ENCODE peak calls at places on chromosomes 16 and 17, in five cellular contexts. One of them, this sample, is unnamed.

GRCh38 chr17:63999680-64000531 is 1.8 kb downstream of the PRR29 start:
- DNase-seq in naive thymus-derived CD8-positive, alpha-beta T cell: no peak
- DNase-seq in stimulated activated CD4-positive, alpha-beta T cell treated with anti-CD3 and anti-CD28 coated beads, Interleukin-2, amount 100 ng/mL, for 48 hours: no peak
- DNase-seq in COR-L47: no peak
- DNase-seq in GDM1: no peak
- DNase-seq in this sample: no peak

GRCh38 chr16:1642148-1642547 is 30.0 kb downstream of the CRAMP1 start:
- DNase-seq in naive thymus-derived CD8-positive, alpha-beta T cell: no peak
- DNase-seq in stimulated activated CD4-positive, alpha-beta T cell treated with anti-CD3 and anti-CD28 coated beads, Interleukin-2, amount 100 ng/mL, for 48 hours: no peak
- DNase-seq in COR-L47: no peak
- DNase-seq in GDM1: no peak
- DNase-seq in this sample: no peak

GRCh38 chr17:64216385-64217248 is 46.4 kb downstream of the TEX2 start:
- DNase-seq in naive thymus-derived CD8-positive, alpha-beta T cell: no peak
- DNase-seq in stimulated activated CD4-positive, alpha-beta T cell treated with anti-CD3 and anti-CD28 coated beads, Interleukin-2, amount 100 ng/mL, for 48 hours: no peak
- DNase-seq in COR-L47: no peak
- DNase-seq in GDM1: no peak
- DNase-seq in this sample: no peak

GRCh38 chr17:42287305-42288077 is 807 bp upstream of the STAT5A start:
- DNase-seq in naive thymus-derived CD8-positive, alpha-beta T cell: no peak
- DNase-seq in stimulated activated CD4-positive, alpha-beta T cell treated with anti-CD3 and anti-CD28 coated beads, Interleukin-2, amount 100 ng/mL, for 48 hours: peak; percentile 33
- DNase-seq in COR-L47: no peak
- DNase-seq in GDM1: peak; percentile 60
- DNase-seq in this sample: peak; percentile 69

GRCh38 chr16:88854306-88855111 is 2.2 kb downstream of the GALNS start:
- DNase-seq in naive thymus-derived CD8-positive, alpha-beta T cell: peak; percentile 17
- DNase-seq in stimulated activated CD4-positive, alpha-beta T cell treated with anti-CD3 and anti-CD28 coated beads, Interleukin-2, amount 100 ng/mL, for 48 hours: no peak
- DNase-seq in COR-L47: no peak
- DNase-seq in GDM1: no peak
- DNase-seq in this sample: no peak

GRCh38 chr16:4317471-4318170 is 1.8 kb downstream of the GLIS2 start:
- DNase-seq in naive thymus-derived CD8-positive, alpha-beta T cell: no peak
- DNase-seq in stimulated activated CD4-positive, alpha-beta T cell treated with anti-CD3 and anti-CD28 coated beads, Interleukin-2, amount 100 ng/mL, for 48 hours: no peak
- DNase-seq in COR-L47: peak; percentile 29
- DNase-seq in GDM1: no peak
- DNase-seq in this sample: no peak

GRCh38 chr17:61149862-61150362 is 249.7 kb upstream of the TBX2 start:
- DNase-seq in naive thymus-derived CD8-positive, alpha-beta T cell: no peak
- DNase-seq in stimulated activated CD4-positive, alpha-beta T cell treated with anti-CD3 and anti-CD28 coated beads, Interleukin-2, amount 100 ng/mL, for 48 hours: no peak
- DNase-seq in COR-L47: no peak
- DNase-seq in GDM1: no peak
- DNase-seq in this sample: no peak

GRCh38 chr16:165539-166374 is at the start of gene HBM:
- DNase-seq in naive thymus-derived CD8-positive, alpha-beta T cell: no peak
- DNase-seq in stimulated activated CD4-positive, alpha-beta T cell treated with anti-CD3 and anti-CD28 coated beads, Interleukin-2, amount 100 ng/mL, for 48 hours: no peak
- DNase-seq in COR-L47: no peak
- DNase-seq in GDM1: no peak
- DNase-seq in this sample: no peak

GRCh38 chr17:41965694-41966375 is 760 bp upstream of the CNP start:
- DNase-seq in naive thymus-derived CD8-positive, alpha-beta T cell: peak; percentile 67
- DNase-seq in stimulated activated CD4-positive, alpha-beta T cell treated with anti-CD3 and anti-CD28 coated beads, Interleukin-2, amount 100 ng/mL, for 48 hours: peak; percentile 62
- DNase-seq in COR-L47: peak; percentile 94
- DNase-seq in GDM1: peak; percentile 23
- DNase-seq in this sample: peak; percentile 57

GRCh38 chr17:50297407-50297865 is 23.2 kb downstream of the TMEM92 start:
- DNase-seq in naive thymus-derived CD8-positive, alpha-beta T cell: peak; percentile 68
- DNase-seq in stimulated activated CD4-positive, alpha-beta T cell treated with anti-CD3 and anti-CD28 coated beads, Interleukin-2, amount 100 ng/mL, for 48 hours: peak; percentile 87
- DNase-seq in COR-L47: peak; percentile 60
- DNase-seq in GDM1: peak; percentile 67
- DNase-seq in this sample: peak; percentile 74

GRCh38 chr17:32907583-32907982 is 20.4 kb upstream of the TMEM98 start:
- DNase-seq in naive thymus-derived CD8-positive, alpha-beta T cell: no peak
- DNase-seq in stimulated activated CD4-positive, alpha-beta T cell treated with anti-CD3 and anti-CD28 coated beads, Interleukin-2, amount 100 ng/mL, for 48 hours: no peak
- DNase-seq in COR-L47: no peak
- DNase-seq in GDM1: no peak
- DNase-seq in this sample: no peak

GRCh38 chr17:3622977-3623594 is 13.0 kb downstream of the SHPK start:
- DNase-seq in naive thymus-derived CD8-positive, alpha-beta T cell: no peak
- DNase-seq in stimulated activated CD4-positive, alpha-beta T cell treated with anti-CD3 and anti-CD28 coated beads, Interleukin-2, amount 100 ng/mL, for 48 hours: no peak
- DNase-seq in COR-L47: no peak
- DNase-seq in GDM1: no peak
- DNase-seq in this sample: no peak

GRCh38 chr16:12225816-12226480 is 249.4 kb downstream of the SNX29 start:
- DNase-seq in naive thymus-derived CD8-positive, alpha-beta T cell: no peak
- DNase-seq in stimulated activated CD4-positive, alpha-beta T cell treated with anti-CD3 and anti-CD28 coated beads, Interleukin-2, amount 100 ng/mL, for 48 hours: no peak
- DNase-seq in COR-L47: no peak
- DNase-seq in GDM1: no peak
- DNase-seq in this sample: no peak

GRCh38 chr17:8118769-8119574 is 658 bp upstream of the ALOXE3 start:
- DNase-seq in naive thymus-derived CD8-positive, alpha-beta T cell: peak; percentile 79
- DNase-seq in stimulated activated CD4-positive, alpha-beta T cell treated with anti-CD3 and anti-CD28 coated beads, Interleukin-2, amount 100 ng/mL, for 48 hours: peak; percentile 80
- DNase-seq in COR-L47: peak; percentile 52
- DNase-seq in GDM1: peak; percentile 65
- DNase-seq in this sample: peak; percentile 38

GRCh38 chr16:3729161-3730112 is 12.1 kb upstream of the TRAP1 start:
- DNase-seq in naive thymus-derived CD8-positive, alpha-beta T cell: no peak
- DNase-seq in stimulated activated CD4-positive, alpha-beta T cell treated with anti-CD3 and anti-CD28 coated beads, Interleukin-2, amount 100 ng/mL, for 48 hours: no peak
- DNase-seq in COR-L47: no peak
- DNase-seq in GDM1: no peak
- DNase-seq in this sample: no peak

GRCh38 chr16:55138298-55138697 is 185.7 kb upstream of the IRX6 start:
- DNase-seq in naive thymus-derived CD8-positive, alpha-beta T cell: no peak
- DNase-seq in stimulated activated CD4-positive, alpha-beta T cell treated with anti-CD3 and anti-CD28 coated beads, Interleukin-2, amount 100 ng/mL, for 48 hours: no peak
- DNase-seq in COR-L47: no peak
- DNase-seq in GDM1: no peak
- DNase-seq in this sample: no peak

GRCh38 chr16:27322858-27323780 is 9.3 kb downstream of the IL4R start:
- DNase-seq in naive thymus-derived CD8-positive, alpha-beta T cell: no peak
- DNase-seq in stimulated activated CD4-positive, alpha-beta T cell treated with anti-CD3 and anti-CD28 coated beads, Interleukin-2, amount 100 ng/mL, for 48 hours: no peak
- DNase-seq in COR-L47: no peak
- DNase-seq in GDM1: no peak
- DNase-seq in this sample: no peak

GRCh38 chr17:43456661-43457361 is 27.0 kb upstream of the DHX8 start:
- DNase-seq in naive thymus-derived CD8-positive, alpha-beta T cell: no peak
- DNase-seq in stimulated activated CD4-positive, alpha-beta T cell treated with anti-CD3 and anti-CD28 coated beads, Interleukin-2, amount 100 ng/mL, for 48 hours: no peak
- DNase-seq in COR-L47: no peak
- DNase-seq in GDM1: peak; percentile 10
- DNase-seq in this sample: peak; percentile 27

GRCh38 chr17:67575325-67575724 is 142.4 kb upstream of the NOL11 start:
- DNase-seq in naive thymus-derived CD8-positive, alpha-beta T cell: no peak
- DNase-seq in stimulated activated CD4-positive, alpha-beta T cell treated with anti-CD3 and anti-CD28 coated beads, Interleukin-2, amount 100 ng/mL, for 48 hours: no peak
- DNase-seq in COR-L47: peak; percentile 67
- DNase-seq in GDM1: no peak
- DNase-seq in this sample: no peak

GRCh38 chr16:86848821-86849220 is 270.5 kb downstream of the FOXL1 start:
- DNase-seq in naive thymus-derived CD8-positive, alpha-beta T cell: no peak
- DNase-seq in stimulated activated CD4-positive, alpha-beta T cell treated with anti-CD3 and anti-CD28 coated beads, Interleukin-2, amount 100 ng/mL, for 48 hours: no peak
- DNase-seq in COR-L47: no peak
- DNase-seq in GDM1: no peak
- DNase-seq in this sample: no peak

GRCh38 chr17:20896153-20896649 is 146.6 kb downstream of the USP22 start:
- DNase-seq in naive thymus-derived CD8-positive, alpha-beta T cell: peak; percentile 10
- DNase-seq in stimulated activated CD4-positive, alpha-beta T cell treated with anti-CD3 and anti-CD28 coated beads, Interleukin-2, amount 100 ng/mL, for 48 hours: no peak
- DNase-seq in COR-L47: no peak
- DNase-seq in GDM1: no peak
- DNase-seq in this sample: no peak

GRCh38 chr17:53227514-53227913 is 595.2 kb upstream of the KIF2B start:
- DNase-seq in naive thymus-derived CD8-positive, alpha-beta T cell: no peak
- DNase-seq in stimulated activated CD4-positive, alpha-beta T cell treated with anti-CD3 and anti-CD28 coated beads, Interleukin-2, amount 100 ng/mL, for 48 hours: no peak
- DNase-seq in COR-L47: no peak
- DNase-seq in GDM1: no peak
- DNase-seq in this sample: no peak

GRCh38 chr17:4246674-4247073 is 17.1 kb downstream of the ANKFY1 start:
- DNase-seq in naive thymus-derived CD8-positive, alpha-beta T cell: no peak
- DNase-seq in stimulated activated CD4-positive, alpha-beta T cell treated with anti-CD3 and anti-CD28 coated beads, Interleukin-2, amount 100 ng/mL, for 48 hours: no peak
- DNase-seq in COR-L47: no peak
- DNase-seq in GDM1: no peak
- DNase-seq in this sample: no peak

GRCh38 chr17:6019959-6020358 is 50.2 kb upstream of the WSCD1 start:
- DNase-seq in naive thymus-derived CD8-positive, alpha-beta T cell: no peak
- DNase-seq in stimulated activated CD4-positive, alpha-beta T cell treated with anti-CD3 and anti-CD28 coated beads, Interleukin-2, amount 100 ng/mL, for 48 hours: peak; percentile 1
- DNase-seq in COR-L47: no peak
- DNase-seq in GDM1: no peak
- DNase-seq in this sample: no peak

GRCh38 chr17:31067699-31068184 is 27.0 kb upstream of the NF1 start:
- DNase-seq in naive thymus-derived CD8-positive, alpha-beta T cell: no peak
- DNase-seq in stimulated activated CD4-positive, alpha-beta T cell treated with anti-CD3 and anti-CD28 coated beads, Interleukin-2, amount 100 ng/mL, for 48 hours: no peak
- DNase-seq in COR-L47: no peak
- DNase-seq in GDM1: no peak
- DNase-seq in this sample: no peak

GRCh38 chr16:46650224-46650623 is 29.0 kb upstream of the SHCBP1 start:
- DNase-seq in naive thymus-derived CD8-positive, alpha-beta T cell: no peak
- DNase-seq in stimulated activated CD4-positive, alpha-beta T cell treated with anti-CD3 and anti-CD28 coated beads, Interleukin-2, amount 100 ng/mL, for 48 hours: no peak
- DNase-seq in COR-L47: no peak
- DNase-seq in GDM1: no peak
- DNase-seq in this sample: no peak

GRCh38 chr16:48617711-48618148 is 7.8 kb upstream of the N4BP1 start:
- DNase-seq in naive thymus-derived CD8-positive, alpha-beta T cell: no peak
- DNase-seq in stimulated activated CD4-positive, alpha-beta T cell treated with anti-CD3 and anti-CD28 coated beads, Interleukin-2, amount 100 ng/mL, for 48 hours: no peak
- DNase-seq in COR-L47: peak; percentile 82
- DNase-seq in GDM1: no peak
- DNase-seq in this sample: no peak